ENCODE peak calls at places on chromosome 11, in five cellular contexts. C is astrocyte of the spinal cord, R is brain microvascular endothelial cell, M is astrocyte, S is progenitor cell of endocrine pancreas. G is an unnamed sample.

GRCh38 chr11:7597620-7598019 is 75.7 kb downstream of the CYB5R2 start:
- DNase-seq in M (no peak), C (no peak), S (peak; percentile 33), R (no peak), G (no peak)

GRCh38 chr11:115164774-115165173 is 339.4 kb downstream of the CADM1 start:
- DNase-seq in M (peak; percentile 15), R (no peak), C (peak; percentile 5), S (no peak), G (no peak)

GRCh38 chr11:45901646-45902045 is 5.4 kb downstream of the FREY1 start:
- DNase-seq in M (no peak), C (no peak), S (no peak), R (no peak), G (no peak)

GRCh38 chr11:20353829-20354434 is 9.6 kb upstream of the HTATIP2 start:
- DNase-seq in M (no peak), R (peak; percentile 31), S (no peak), C (peak; percentile 46), G (peak; percentile 28)

GRCh38 chr11:839875-840617 is 2.3 kb downstream of the POLR2L start:
- DNase-seq in C (no peak), S (no peak), M (no peak), R (no peak), G (no peak)

GRCh38 chr11:109864834-109865557 is 228.2 kb upstream of the ZC3H12C start:
- DNase-seq in C (peak; percentile 27), M (peak; percentile 58), S (no peak), R (peak; percentile 14), G (no peak)

GRCh38 chr11:5021996-5022395 is 24.3 kb upstream of the OR52J3 start:
- DNase-seq in S (no peak), R (no peak), M (no peak), C (no peak), G (no peak)

GRCh38 chr11:113908107-113908506 is 3.5 kb downstream of the HTR3B start:
- DNase-seq in C (no peak), M (no peak), S (no peak), R (no peak), G (no peak)

GRCh38 chr11:34162856-34163255 is 57.4 kb downstream of the NAT10 start:
- DNase-seq in S (no peak), R (no peak), C (no peak), M (no peak), G (no peak)

GRCh38 chr11:31767665-31768064 is 43.5 kb downstream of the PAX6 start:
- DNase-seq in M (no peak), C (no peak), S (no peak), R (no peak), G (no peak)

GRCh38 chr11:69494851-69495250 is 13.4 kb downstream of the LINC01488 start:
- DNase-seq in M (no peak), C (no peak), S (no peak), R (no peak), G (no peak)

GRCh38 chr11:26551186-26551801 is 20.8 kb downstream of the MUC15 start:
- DNase-seq in C (peak; percentile 16), R (no peak), M (no peak), S (no peak), G (no peak)

GRCh38 chr11:17604913-17605230 is 57.8 kb downstream of the OTOG start:
- DNase-seq in C (no peak), R (no peak), M (no peak), S (no peak), G (no peak)

GRCh38 chr11:49303080-49303479 is 94.7 kb upstream of the FOLH1 start:
- DNase-seq in R (no peak), S (no peak), C (no peak), M (no peak), G (no peak)

GRCh38 chr11:128840137-128840536 is 27.0 kb downstream of the KCNJ1 start:
- DNase-seq in C (no peak), S (no peak), R (no peak), M (no peak), G (no peak)

GRCh38 chr11:122723576-122723975 is 68.1 kb downstream of the UBASH3B start:
- DNase-seq in M (peak; percentile 60), C (peak; percentile 75), R (peak; percentile 51), S (no peak), G (no peak)

GRCh38 chr11:30521297-30522071 is 64.7 kb downstream of the MPPED2 start:
- DNase-seq in R (no peak), S (no peak), C (no peak), M (no peak), G (no peak)

GRCh38 chr11:57288771-57289579 is 35.8 kb downstream of the TNKS1BP1 start:
- DNase-seq in R (peak; percentile 93), C (peak; percentile 76), S (no peak), M (peak; percentile 91), G (peak; percentile 91)

GRCh38 chr11:116871248-116871647 is 33.8 kb upstream of the APOA1 start:
- DNase-seq in R (peak; percentile 78), C (peak; percentile 90), S (no peak), M (peak; percentile 93), G (peak; percentile 92)

GRCh38 chr11:96748639-96749370 is 359.0 kb downstream of the JRKL start:
- DNase-seq in R (no peak), S (no peak), C (peak; percentile 53), M (peak; percentile 40), G (peak; percentile 69)

GRCh38 chr11:13007182-13007581 is 1.9 kb upstream of the RASSF10 start:
- DNase-seq in M (no peak), S (no peak), R (no peak), C (no peak), G (no peak)

GRCh38 chr11:58316142-58316541 is 42.7 kb downstream of the OR5B17 start:
- DNase-seq in S (no peak), M (peak; percentile 60), R (peak; percentile 61), C (peak; percentile 28), G (peak; percentile 67)

GRCh38 chr11:117824571-117825537 is at the start of gene FXYD2:
- DNase-seq in C (no peak), M (no peak), S (no peak), R (no peak), G (no peak)

GRCh38 chr11:45412521-45412920 is 126.4 kb upstream of the SYT13 start:
- DNase-seq in M (no peak), R (no peak), S (no peak), C (no peak), G (no peak)

GRCh38 chr11:16111690-16112089 is 244.7 kb downstream of the SOX6 start:
- DNase-seq in M (no peak), S (no peak), R (no peak), C (no peak), G (no peak)

GRCh38 chr11:16786131-16786530 is 47.7 kb downstream of the C11orf58 start:
- DNase-seq in C (no peak), R (no peak), M (no peak), S (no peak), G (no peak)

GRCh38 chr11:101126551-101127347 is 2.9 kb downstream of the PGR start:
- DNase-seq in R (no peak), M (no peak), C (peak; percentile 17), S (no peak), G (no peak)

DNA sequence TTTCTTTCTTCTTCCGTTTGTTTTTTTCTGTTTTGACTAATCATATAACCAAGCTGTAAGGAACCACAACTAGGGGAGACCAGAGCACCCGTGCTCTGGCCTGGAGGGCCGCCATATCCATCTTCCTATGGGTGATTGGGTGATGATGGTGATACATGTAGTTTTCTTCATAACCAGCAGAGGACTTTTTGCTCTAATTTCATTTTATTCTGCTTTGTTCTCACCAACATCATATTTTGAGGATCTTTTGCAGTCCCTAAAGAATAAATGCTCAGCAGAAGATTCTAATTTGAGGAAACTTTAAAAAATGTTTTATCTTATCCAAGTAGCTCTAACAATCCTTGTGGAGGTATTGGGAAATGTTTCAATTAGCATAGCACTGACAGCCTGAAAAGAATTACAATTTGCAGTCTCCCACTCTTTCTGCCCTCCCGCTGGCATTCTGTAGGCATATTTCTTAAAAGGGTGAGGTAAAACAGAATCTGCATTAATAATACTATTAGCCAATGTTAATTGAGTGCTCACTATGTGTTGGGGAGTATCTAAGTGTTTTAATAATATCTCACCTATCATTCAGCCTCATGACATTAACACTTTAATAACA is 544.0 kb downstream of the NTM start:
- DNase-seq in R (no peak), C (peak; percentile 49), S (no peak), M (no peak), G (no peak)
- TF ChIP-seq CTCF in R (peak; percentile 51), C (peak; percentile 43), S (peak; percentile 34), M (peak; percentile 39), G (peak; percentile 83)

DNA sequence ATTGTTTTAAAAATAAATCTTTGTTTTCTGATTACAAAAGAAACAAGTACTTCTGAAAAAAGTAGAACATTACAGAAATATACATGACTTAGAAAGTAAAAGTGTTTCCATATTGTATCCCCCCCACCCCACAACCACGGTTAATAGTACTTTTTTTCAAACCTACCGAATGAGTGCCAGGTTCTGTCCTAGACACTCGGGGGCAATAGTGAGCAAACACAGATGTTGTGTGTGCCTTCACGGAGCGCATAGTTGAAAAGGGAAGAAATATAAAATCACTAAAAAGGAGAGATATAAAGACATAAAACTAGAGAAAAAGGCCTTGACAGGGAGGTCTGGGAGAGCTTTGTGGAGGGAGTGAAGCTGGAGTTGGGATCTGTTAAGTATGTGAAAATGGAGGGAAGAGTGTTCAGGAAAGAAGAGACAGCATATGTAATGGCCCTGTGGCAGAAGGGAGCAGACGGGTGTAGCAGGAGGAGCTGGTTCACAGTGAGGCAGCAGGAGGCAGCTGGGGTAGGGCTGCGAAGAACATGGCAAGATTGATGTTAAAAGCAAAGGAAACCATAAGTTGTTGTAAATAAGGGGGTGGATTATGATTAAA is 42.1 kb upstream of the ALX4 start:
- DNase-seq in S (no peak), C (no peak), R (no peak), M (no peak), G (no peak)
- TF ChIP-seq CTCF in S (peak; percentile 15), C (no peak), R (peak; percentile 42), M (no peak), G (peak; percentile 28)

GRCh38 chr11:132310390-132311375 is 940.3 kb downstream of the NTM start:
- DNase-seq in S (no peak), R (no peak), M (peak; percentile 5), C (no peak), G (no peak)

GRCh38 chr11:132311703-132312102 is 941.3 kb downstream of the NTM start:
- DNase-seq in S (no peak), M (no peak), C (no peak), R (no peak), G (no peak)

GRCh38 chr11:132307309-132308020 is 937.0 kb downstream of the NTM start:
- DNase-seq in R (no peak), M (no peak), C (no peak), S (no peak), G (no peak)

GRCh38 chr11:132312161-132312560 is 941.7 kb downstream of the NTM start:
- DNase-seq in R (peak; percentile 84), C (peak; percentile 82), M (peak; percentile 80), S (no peak), G (peak; percentile 45)

DNA sequence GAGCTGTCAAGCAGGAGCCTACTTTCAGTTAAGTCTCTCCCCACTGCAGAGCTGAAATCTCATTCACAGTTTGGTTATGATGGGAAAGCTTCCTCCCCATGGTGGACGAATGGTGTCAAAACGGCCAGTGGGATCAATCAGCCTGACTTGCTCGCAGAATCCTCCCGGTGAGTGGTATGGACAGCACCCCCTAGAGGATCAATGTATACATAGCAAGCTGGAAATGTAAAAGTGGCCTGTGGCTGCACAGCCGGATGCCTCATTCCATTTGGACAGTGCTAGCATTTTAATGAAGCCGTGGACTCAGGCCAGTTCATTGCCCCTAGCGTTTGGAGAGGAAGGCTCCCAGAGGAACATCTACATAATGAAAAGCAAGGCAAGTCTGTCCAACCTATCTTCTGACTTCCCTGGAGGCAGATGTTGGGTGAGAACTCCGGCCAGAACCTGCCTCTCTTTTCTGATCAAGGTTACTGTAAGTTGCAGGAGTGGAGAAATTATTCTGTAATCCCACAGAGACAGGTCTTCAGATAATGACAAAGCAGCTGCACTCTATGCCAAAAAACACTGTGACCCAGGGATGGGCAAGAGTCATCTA is 942.3 kb downstream of the NTM start:
- DNase-seq in S (no peak), M (peak; percentile 31), C (peak; percentile 46), R (peak; percentile 50), G (peak; percentile 31)
- TF ChIP-seq CTCF in S (peak; percentile 73), M (peak; percentile 67), C (peak; percentile 72), R (peak; percentile 83), G (peak; percentile 87)

GRCh38 chr11:73252577-73253191 is 19.5 kb upstream of the P2RY6 start:
- DNase-seq in M (no peak), C (no peak), R (no peak), S (no peak), G (peak; percentile 12)
- TF ChIP-seq CTCF in M (peak; percentile 3), C (no peak), R (peak; percentile 28), S (peak; percentile 15), G (peak; percentile 39)